ENCODE peak calls at places on chromosomes 6 and 20, in five cellular contexts. E is T47D, K is SK-N-SH, R is HCT116, D is K562. W is an unnamed sample.

GRCh38 chr6:9801255-9801757 is 613.6 kb downstream of the TFAP2A start:
- DNase-seq in E (no peak), K (no peak), R (no peak), D (no peak), W (no peak)

GRCh38 chr6:44086931-44087574 is 40.2 kb downstream of the MRPL14 start:
- DNase-seq in E (peak), K (peak), R (no peak), D (no peak), W (no peak)

GRCh38 chr6:52423971-52424381 is 3.8 kb downstream of the EFHC1 start:
- DNase-seq in E (no peak), K (no peak), R (no peak), D (no peak), W (no peak)

GRCh38 chr6:35487653-35488516 is 9.0 kb downstream of the TEAD3 start:
- DNase-seq in E (peak), K (peak), R (no peak), D (no peak), W (no peak)

GRCh38 chr20:44579313-44580090 is 2.9 kb upstream of the PKIG start:
- DNase-seq in E (no peak), K (no peak), R (no peak), D (no peak), W (no peak)

GRCh38 chr6:7285416-7285815 is 27.6 kb downstream of the SSR1 start:
- DNase-seq in E (no peak), K (no peak), R (no peak), D (no peak), W (no peak)

GRCh38 chr20:50267866-50268219 is 77.2 kb downstream of the CEBPB start:
- DNase-seq in E (no peak), K (no peak), R (no peak), D (no peak), W (no peak)

GRCh38 chr20:14960837-14961236 is 623.4 kb upstream of the FLRT3 start:
- DNase-seq in E (no peak), K (no peak), R (no peak), D (no peak), W (no peak)

GRCh38 chr6:131003419-131004386 is 59.3 kb downstream of the EPB41L2 start:
- DNase-seq in E (no peak), K (no peak), R (no peak), D (no peak), W (no peak)

DNA sequence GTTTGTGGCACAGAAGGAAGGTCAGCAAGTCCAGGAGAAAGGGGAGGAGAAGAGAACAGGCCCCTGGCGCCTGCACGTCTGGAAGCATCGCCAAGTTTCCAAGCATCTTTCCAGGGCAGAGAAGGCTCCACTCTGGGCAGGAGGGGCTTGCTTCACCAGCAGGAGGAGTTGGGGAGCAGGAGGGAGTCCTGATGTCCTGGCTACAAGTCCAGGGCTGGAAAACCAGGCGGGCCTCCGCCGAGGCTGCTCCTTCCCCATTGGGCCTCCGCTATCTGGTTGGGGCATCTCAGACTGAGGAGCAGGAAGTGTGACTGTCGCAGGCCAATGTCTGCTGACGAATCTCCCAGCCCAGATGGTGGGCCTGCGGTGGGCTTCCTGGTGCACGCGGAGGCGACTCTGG is 421.9 kb downstream of the PREX1 start:
- DNase-seq in E (peak), K (peak), R (no peak), D (peak), W (no peak)
- TF ChIP-seq JUND in E (no peak), K (no peak), R (no peak), D (no peak), W (no peak)

GRCh38 chr6:31655349-31656237 is at the start of gene APOM:
- DNase-seq in E (no peak), K (no peak), R (no peak), D (no peak), W (no peak)

GRCh38 chr6:31657406-31658157 is 1.9 kb downstream of the APOM start:
- DNase-seq in E (no peak), K (no peak), R (no peak), D (peak), W (no peak)

GRCh38 chr6:31654574-31655348 is 933 bp upstream of the APOM start:
- DNase-seq in E (no peak), K (no peak), R (no peak), D (no peak), W (no peak)

GRCh38 chr6:31652925-31653724 is 664 bp upstream of the BAG6 start:
- DNase-seq in E (no peak), K (peak), R (no peak), D (peak), W (no peak)

GRCh38 chr6:31651602-31652191 is 764 bp downstream of the BAG6 start:
- DNase-seq in E (peak), K (peak), R (peak), D (peak), W (no peak)
- TF ChIP-seq JUND in E (no peak), K (no peak), R (no peak), D (peak), W (no peak)

GRCh38 chr20:37880726-37881591 is 22.0 kb upstream of the VSTM2L start:
- DNase-seq in E (peak), K (peak), R (no peak), D (peak), W (no peak)
- TF ChIP-seq JUND in E (no peak), K (no peak), R (no peak), D (no peak), W (no peak)

DNA sequence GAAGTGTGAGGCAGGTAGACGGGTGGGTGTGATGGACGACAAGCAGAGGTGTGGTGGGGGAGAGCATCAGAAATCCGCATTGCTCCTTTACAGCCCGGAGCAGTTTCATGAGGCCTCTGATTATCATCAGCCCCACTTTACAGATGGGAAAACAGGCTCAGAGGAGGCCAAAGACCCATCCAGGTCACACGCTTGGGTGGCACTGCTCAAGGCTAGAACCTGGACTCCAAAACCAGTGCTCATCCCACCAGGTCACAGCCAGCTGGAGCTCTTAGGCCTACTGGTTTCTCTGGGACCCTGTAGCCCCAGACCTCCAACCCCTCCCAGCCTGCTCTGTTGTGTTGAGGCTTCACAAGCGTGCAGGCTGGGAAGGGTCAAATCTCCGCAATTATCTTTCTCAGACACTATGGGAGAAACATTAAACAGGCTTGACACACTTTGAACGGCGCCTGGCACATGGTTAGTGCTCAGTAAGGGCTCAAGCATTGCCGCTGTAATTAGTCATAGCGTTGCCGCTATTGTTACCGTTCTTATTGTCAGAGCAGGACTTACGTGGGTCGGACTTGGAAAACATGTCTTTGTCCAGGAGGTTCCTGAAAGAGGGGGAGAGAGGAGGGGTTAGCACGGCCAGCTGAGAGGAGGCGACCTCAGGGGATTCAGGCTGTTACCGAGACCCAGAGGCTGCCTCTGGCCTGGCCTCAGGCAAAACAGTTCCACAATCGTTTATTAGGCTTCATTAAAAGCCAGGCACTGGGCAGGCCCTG is 16.6 kb downstream of the CPNE5 start:
- DNase-seq in E (no peak), K (no peak), R (no peak), D (no peak), W (no peak)
- TF ChIP-seq JUND in E (no peak), K (no peak), R (no peak), D (no peak), W (no peak)

DNA sequence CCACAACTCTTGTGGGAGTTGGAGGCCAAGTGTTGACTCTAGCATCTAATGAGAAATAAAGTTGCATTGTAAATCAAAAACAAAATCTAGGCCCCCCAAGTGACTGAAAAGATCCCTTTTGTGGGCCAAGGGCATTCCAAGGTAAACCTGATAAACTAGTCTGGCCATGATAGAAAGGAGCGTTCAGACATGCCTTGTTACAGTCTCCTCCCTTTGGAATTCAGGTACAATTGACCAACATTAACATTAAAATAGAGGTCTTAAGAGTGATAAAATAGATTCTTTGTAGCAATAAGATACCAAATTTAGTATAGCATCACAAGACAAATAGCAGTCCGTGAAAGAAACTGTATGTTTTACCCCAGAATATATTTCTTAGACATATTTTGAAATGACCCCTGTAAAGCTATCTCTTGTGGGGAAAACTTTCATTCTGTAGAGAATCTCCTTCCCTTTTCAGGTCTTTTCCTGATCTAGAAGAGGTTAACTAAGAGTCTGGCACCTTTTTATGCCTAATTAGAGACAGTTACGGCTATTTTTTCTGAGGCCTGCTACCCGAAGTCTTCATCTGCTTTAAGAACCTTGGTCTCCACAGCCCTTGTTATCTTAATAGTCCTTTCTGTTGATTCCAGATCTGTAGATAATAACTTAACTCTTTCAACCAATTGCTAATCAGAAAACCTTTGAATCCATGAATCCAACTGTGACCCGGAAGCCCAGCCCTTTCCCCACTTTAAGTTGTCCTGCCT is 495.4 kb upstream of the MMS22L start:
- DNase-seq in E (no peak), K (no peak), R (no peak), D (no peak), W (no peak)
- TF ChIP-seq JUND in E (no peak), K (no peak), R (no peak), D (no peak), W (no peak)